ENCODE peak calls at places on chromosomes 4 and X, in eight cellular contexts. U, Q, J, H, M, F, N and D are unnamed samples.

GRCh38 chr4:78476108-78476704 is 75.4 kb upstream of the ANXA3 start:
- DNase-seq in N (no peak), M (no peak), H (no peak), J (no peak), U (no peak), F (no peak), Q (no peak), D (no peak)

GRCh38 chrX:150036181-150036580 is 97.9 kb upstream of the EOLA2 start:
- DNase-seq in U (no peak), Q (no peak), F (no peak), H (no peak), J (peak), N (no peak), M (no peak), D (no peak)

GRCh38 chr4:138680251-138680650 is 335.3 kb upstream of the NOCT start:
- DNase-seq in U (no peak), Q (no peak), F (no peak), M (no peak), H (no peak), J (no peak), N (no peak), D (no peak)

GRCh38 chr4:139689093-139689722 is 23.6 kb downstream of the MGST2 start:
- DNase-seq in Q (no peak), H (no peak), N (no peak), J (no peak), U (no peak), F (no peak), M (no peak), D (no peak)

GRCh38 chr4:168574581-168575295 is 77.9 kb downstream of the PALLD start:
- DNase-seq in H (no peak), N (no peak), F (no peak), J (no peak), U (no peak), Q (no peak), M (no peak), D (peak)

GRCh38 chr4:42655921-42656735 is 777 bp downstream of the ATP8A1 start:
- DNase-seq in F (peak), H (peak), U (peak), J (peak), N (peak), M (no peak), Q (peak), D (no peak)

GRCh38 chr4:150591904-150592303 is 10.0 kb downstream of the MAB21L2 start:
- DNase-seq in F (no peak), H (no peak), J (no peak), Q (no peak), U (no peak), M (no peak), N (no peak), D (no peak)

GRCh38 chr4:184755278-184755677 is 21.4 kb upstream of the CENPU start:
- DNase-seq in F (no peak), M (no peak), H (no peak), U (peak), J (no peak), N (no peak), Q (no peak), D (peak)

GRCh38 chrX:83845397-83845796 is 15.5 kb upstream of the CYLC1 start:
- DNase-seq in N (no peak), M (no peak), Q (peak), J (peak), F (no peak), H (peak), U (no peak), D (no peak)

GRCh38 chr4:17613761-17614415 is 553 bp upstream of the MED28 start:
- DNase-seq in U (no peak), H (no peak), F (no peak), Q (peak), J (no peak), M (peak), N (no peak), D (peak)

GRCh38 chrX:2933125-2933900 is 4.2 kb upstream of the ARSD start:
- DNase-seq in M (no peak), F (no peak), U (no peak), Q (no peak), J (no peak), H (peak), N (no peak), D (no peak)

GRCh38 chr4:129899849-129900248 is 803.9 kb downstream of the C4orf33 start:
- DNase-seq in U (no peak), H (no peak), F (no peak), N (no peak), Q (no peak), J (no peak), M (no peak), D (no peak)

GRCh38 chr4:156195914-156196313 is 242.2 kb upstream of the CTSO start:
- DNase-seq in H (no peak), U (no peak), N (no peak), J (no peak), Q (no peak), M (no peak), F (no peak), D (no peak)

GRCh38 chr4:20395160-20395773 is 143.6 kb downstream of the SLIT2 start:
- DNase-seq in M (no peak), F (no peak), H (peak), U (no peak), Q (peak), J (peak), N (no peak), D (no peak)

GRCh38 chrX:3576886-3577516 is 136.4 kb downstream of the PRKX start:
- DNase-seq in Q (no peak), N (no peak), J (no peak), U (peak), F (no peak), M (no peak), H (no peak), D (no peak)

GRCh38 chr4:155377281-155377680 is 516 bp upstream of the MAP9 start:
- DNase-seq in M (no peak), F (no peak), N (no peak), U (no peak), H (no peak), Q (no peak), J (no peak), D (peak)

GRCh38 chr4:165199722-165200121 is 7.6 kb upstream of the KLHL2 start:
- DNase-seq in J (no peak), Q (no peak), N (no peak), F (no peak), M (no peak), H (no peak), U (no peak), D (peak)

GRCh38 chrX:47179221-47179927 is 14.3 kb upstream of the UBA1 start:
- DNase-seq in J (no peak), Q (no peak), F (peak), N (no peak), M (no peak), H (no peak), U (peak), D (no peak)

GRCh38 chrX:118420462-118420861 is 74.6 kb downstream of the WDR44 start:
- DNase-seq in H (no peak), M (peak), J (no peak), N (no peak), Q (no peak), U (no peak), F (no peak), D (peak)

GRCh38 chr4:7131498-7132031 is 60.8 kb upstream of the SORCS2 start:
- DNase-seq in N (no peak), M (no peak), F (no peak), J (no peak), Q (no peak), U (no peak), H (no peak), D (no peak)

GRCh38 chr4:2552806-2553205 is 16.4 kb downstream of the FAM193A start:
- DNase-seq in J (no peak), F (no peak), U (no peak), Q (no peak), H (no peak), M (no peak), N (no peak), D (no peak)

GRCh38 chr4:184599492-184600135 is 49.6 kb downstream of the CASP3 start:
- DNase-seq in F (no peak), H (no peak), U (no peak), J (no peak), Q (no peak), N (no peak), M (no peak), D (peak)

GRCh38 chr4:184053476-184053875 is 148.4 kb downstream of the STOX2 start:
- DNase-seq in U (no peak), J (no peak), M (no peak), F (no peak), Q (no peak), N (no peak), H (no peak), D (no peak)

GRCh38 chrX:86604620-86605019 is 456.4 kb downstream of the DACH2 start:
- DNase-seq in F (no peak), N (no peak), U (no peak), M (no peak), H (peak), Q (no peak), J (no peak), D (no peak)

GRCh38 chrX:15834827-15835595 is 19.6 kb downstream of the AP1S2 start:
- DNase-seq in M (no peak), U (no peak), N (no peak), Q (no peak), H (no peak), J (no peak), F (no peak), D (no peak)

GRCh38 chrX:15843960-15844359 is 10.7 kb downstream of the AP1S2 start:
- DNase-seq in Q (no peak), J (no peak), N (no peak), U (no peak), H (no peak), M (no peak), F (no peak), D (no peak)

GRCh38 chrX:15834051-15834450 is 20.6 kb downstream of the AP1S2 start:
- DNase-seq in Q (no peak), N (no peak), H (peak), F (no peak), M (no peak), J (no peak), U (no peak), D (no peak)

GRCh38 chrX:15838017-15838416 is 16.6 kb downstream of the AP1S2 start:
- DNase-seq in Q (peak), F (no peak), M (no peak), N (no peak), U (no peak), J (peak), H (no peak), D (no peak)
- TF ChIP-seq CTCF in Q (peak), F (peak), M (no peak), N (no peak), U (no peak), J (no peak), H (no peak), D (peak)

DNA sequence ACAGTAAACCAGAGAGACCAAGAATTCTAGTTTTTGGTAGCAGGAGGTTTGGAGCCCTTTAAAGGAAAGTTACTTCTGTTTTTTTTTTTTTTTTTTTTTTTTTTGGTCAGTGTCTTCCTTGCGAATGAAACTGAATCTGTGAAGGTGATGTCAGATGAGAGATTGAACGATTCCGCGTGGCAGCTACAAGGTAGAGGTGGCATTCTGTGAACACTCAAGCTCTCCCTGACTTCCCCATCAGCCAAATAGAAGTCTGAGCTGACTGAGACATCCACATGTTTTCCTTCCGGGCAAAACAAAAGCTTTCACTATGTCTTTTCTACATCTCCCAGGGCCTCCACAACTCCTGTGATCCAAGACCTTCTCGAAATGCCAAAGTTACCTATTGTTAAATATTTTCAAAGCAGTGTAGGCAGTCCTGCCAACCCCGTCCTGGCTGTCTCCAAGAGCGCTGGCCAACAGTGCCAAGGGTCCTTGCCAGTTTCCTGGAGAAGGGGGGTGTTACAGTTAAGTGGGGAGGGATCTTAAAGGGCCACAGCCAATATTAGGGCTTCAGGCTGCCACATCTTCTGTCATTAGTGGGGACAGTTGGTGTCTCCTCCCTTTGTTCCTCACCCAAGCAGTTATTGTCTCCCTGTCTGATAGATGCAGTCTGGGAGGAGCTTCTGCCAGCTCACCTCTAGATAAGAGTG is 102.9 kb upstream of the SLC34A2 start:
- DNase-seq in Q (peak), M (no peak), N (no peak), U (peak), F (no peak), H (no peak), J (peak), D (no peak)
- H3K4me3 ChIP-seq in Q (peak), M (no peak), N (no peak), U (no peak), F (no peak), H (no peak), J (peak), D (no peak)

DNA sequence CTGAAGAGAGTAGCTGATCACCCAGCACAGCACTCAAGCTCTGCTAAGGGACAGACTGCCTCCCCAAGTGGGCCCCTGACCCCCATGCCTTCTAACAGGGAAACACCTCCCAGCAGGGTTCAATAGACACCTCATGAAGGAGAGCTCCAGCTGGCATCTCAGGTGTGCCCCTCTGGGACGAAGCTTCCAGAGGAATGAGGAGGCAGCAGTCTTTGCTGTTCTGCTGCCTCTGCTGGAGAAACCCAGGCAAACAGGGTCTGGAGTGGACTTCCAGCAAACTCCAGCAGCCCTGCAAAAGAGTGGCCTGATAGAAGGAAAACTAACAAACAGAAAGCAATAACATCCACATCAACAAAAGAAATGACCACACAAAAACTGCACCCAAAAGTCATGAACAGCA is 412.8 kb downstream of the PRDM5 start:
- DNase-seq in M (no peak), H (no peak), U (no peak), Q (no peak), F (no peak), J (no peak), N (no peak), D (no peak)
- TF ChIP-seq CTCF in M (no peak), H (no peak), U (no peak), Q (no peak), F (no peak), J (no peak), N (no peak), D (no peak)

GRCh38 chr4:77158487-77158861 is 1.5 kb downstream of the CCNG2 start:
- DNase-seq in H (no peak), N (no peak), Q (no peak), J (no peak), U (no peak), M (no peak), F (no peak), D (no peak)
- H3K4me3 ChIP-seq in H (peak), N (peak), Q (peak), J (peak), U (peak), M (peak), F (peak), D (peak)

GRCh38 chrX:151679798-151680427 is 15.3 kb upstream of the PRRG3 start:
- DNase-seq in F (no peak), M (no peak), H (no peak), U (no peak), N (no peak), Q (no peak), J (no peak), D (no peak)
- TF ChIP-seq CTCF in F (no peak), M (no peak), H (no peak), U (no peak), N (no peak), Q (no peak), J (no peak), D (no peak)

DNA sequence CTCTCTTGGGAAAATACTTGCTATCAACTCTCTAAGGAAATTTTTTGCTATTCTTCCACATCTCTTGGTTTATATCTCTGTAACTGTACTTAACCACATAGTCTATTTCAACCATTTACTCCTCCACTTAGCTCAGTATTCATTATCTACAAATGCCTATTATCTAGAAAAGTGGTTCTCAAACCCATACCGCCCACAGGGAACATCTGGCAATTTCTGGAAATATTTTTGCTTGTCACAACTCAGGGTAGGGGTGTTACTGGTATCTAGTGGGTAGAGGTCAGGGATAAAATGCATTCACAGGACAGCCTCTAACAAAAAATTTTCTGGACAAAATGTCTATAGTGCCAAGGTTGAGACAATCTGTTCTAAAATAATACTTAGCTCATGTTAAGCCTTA is 14.4 kb downstream of the ATRX start:
- DNase-seq in N (no peak), F (no peak), U (no peak), H (no peak), J (no peak), Q (no peak), M (no peak), D (no peak)
- H3K4me3 ChIP-seq in N (no peak), F (no peak), U (no peak), H (no peak), J (no peak), Q (no peak), M (no peak), D (no peak)

GRCh38 chr4:153154010-153154975 is 50.0 kb upstream of the TRIM2 start:
- DNase-seq in F (no peak), M (no peak), J (no peak), H (peak), U (no peak), N (no peak), Q (no peak), D (peak)

GRCh38 chr4:153152453-153153338 is 51.5 kb upstream of the TRIM2 start:
- DNase-seq in H (peak), Q (no peak), F (peak), M (no peak), U (peak), N (peak), J (no peak), D (no peak)

GRCh38 chr4:153151535-153152452 is 52.4 kb upstream of the TRIM2 start:
- DNase-seq in H (peak), F (no peak), J (no peak), N (no peak), M (peak), U (peak), Q (no peak), D (peak)

GRCh38 chr4:153156263-153156662 is 48.0 kb upstream of the TRIM2 start:
- DNase-seq in H (peak), J (no peak), N (no peak), U (no peak), Q (peak), M (no peak), F (no peak), D (no peak)

DNA sequence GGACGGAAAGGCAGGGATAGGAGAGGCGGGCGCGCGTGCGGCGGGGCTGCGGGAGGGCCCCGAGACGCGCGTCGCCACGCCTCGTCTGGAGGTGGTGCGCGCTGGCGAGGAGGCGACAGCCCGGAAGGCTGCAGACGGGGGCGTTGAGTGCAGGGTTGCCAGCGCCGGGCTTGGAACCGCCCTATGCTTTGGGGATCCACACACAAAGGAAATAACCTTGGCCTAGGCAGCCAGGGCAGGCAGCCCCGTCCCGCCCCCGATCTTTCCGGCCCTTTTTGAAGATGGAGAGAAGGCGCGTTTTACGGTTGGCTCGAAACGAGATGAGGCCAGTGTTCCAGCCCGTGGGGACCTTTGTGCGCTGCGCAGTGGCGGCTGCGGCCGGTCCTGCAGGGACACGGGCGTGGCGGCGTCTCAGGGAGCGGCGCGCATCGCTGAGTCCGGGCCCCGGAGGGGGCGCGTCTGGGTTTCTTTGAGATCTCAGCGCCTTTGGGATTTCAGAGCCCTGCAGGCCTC is 50.8 kb upstream of the TRIM2 start:
- DNase-seq in Q (peak), H (peak), F (peak), J (peak), U (peak), M (no peak), N (peak), D (no peak)
- TF ChIP-seq CTCF in Q (no peak), H (no peak), F (no peak), J (no peak), U (no peak), M (no peak), N (no peak), D (no peak)

GRCh38 chrX:104041003-104041402 is 1.2 kb downstream of the H2BW2 start:
- DNase-seq in N (no peak), U (no peak), Q (no peak), H (no peak), F (no peak), M (no peak), J (no peak), D (no peak)
- H3K4me3 ChIP-seq in N (no peak), U (no peak), Q (no peak), H (no peak), F (no peak), M (no peak), J (no peak), D (no peak)

DNA sequence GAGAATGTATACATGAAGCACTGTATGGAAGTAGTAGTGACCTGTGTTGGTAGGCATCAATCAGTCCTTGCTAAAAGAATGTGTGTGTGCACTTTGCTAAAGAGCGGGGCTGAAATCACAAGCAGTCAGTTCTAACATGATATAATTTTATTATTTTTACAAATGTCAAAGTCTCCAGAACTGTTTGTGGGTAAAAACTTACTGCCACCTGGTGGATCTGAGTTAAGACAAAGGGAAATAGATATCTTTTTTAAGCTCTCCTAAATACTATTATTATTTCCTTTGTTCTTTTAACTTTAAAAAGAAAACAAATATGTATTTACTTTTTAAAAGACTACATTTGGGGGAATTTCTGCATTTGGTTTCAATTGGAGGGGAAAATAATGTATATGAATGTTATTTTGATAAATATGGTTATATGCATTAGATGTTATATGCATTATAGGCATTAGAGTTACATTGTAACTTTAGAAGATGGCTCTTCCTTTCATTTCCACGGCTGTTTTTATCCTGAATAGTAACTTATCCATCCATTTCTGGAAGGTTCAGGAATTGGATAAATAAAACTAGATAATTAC is 7.8 kb upstream of the CLOCK start:
- DNase-seq in F (no peak), M (no peak), Q (peak), U (no peak), H (no peak), N (no peak), J (peak), D (no peak)
- TF ChIP-seq CTCF in F (peak), M (peak), Q (peak), U (peak), H (no peak), N (peak), J (peak), D (peak)